ENCODE peak calls at places on chromosomes 6 and 20, in ten cellular contexts. S is NB4; Y is fibroblast of lung; H is stomach; F is BE2C; M is astrocyte of the spinal cord; P is HCT116; J is A549; T is effector memory CD4-positive, alpha-beta T cell; G is ascending aorta. E is an unnamed sample.

GRCh38 chr6:121520337-121521163 is 85.1 kb downstream of the GJA1 start:
- DNase-seq in S (no peak), Y (peak; percentile 98), H (no peak), F (no peak), M (peak; percentile 93), P (no peak), J (peak; percentile 3), T (no peak), G (peak; percentile 73), E (peak; percentile 68)

GRCh38 chr6:128062882-128063603 is 162.2 kb upstream of the THEMIS start:
- DNase-seq in S (no peak), Y (peak; percentile 50), H (no peak), F (no peak), M (no peak), P (no peak), J (no peak), T (no peak), G (no peak), E (no peak)

GRCh38 chr6:44732243-44732642 is 344.7 kb downstream of the CDC5L start:
- DNase-seq in S (no peak), Y (no peak), H (no peak), F (no peak), M (no peak), P (no peak), J (no peak), T (no peak), G (no peak), E (no peak)

GRCh38 chr6:89375427-89375868 is 22.9 kb upstream of the UBE2J1 start:
- DNase-seq in S (peak; percentile 92), Y (no peak), H (peak; percentile 71), F (peak; percentile 74), M (no peak), P (no peak), J (no peak), T (peak; percentile 60), G (no peak), E (no peak)

GRCh38 chr6:139378882-139379341 is 4.5 kb upstream of the CITED2 start:
- DNase-seq in S (peak; percentile 90), Y (peak; percentile 65), H (no peak), F (no peak), M (peak; percentile 29), P (no peak), J (peak; percentile 26), T (no peak), G (no peak), E (no peak)

GRCh38 chr6:19515939-19516338 is 321.2 kb upstream of the ID4 start:
- DNase-seq in S (no peak), Y (no peak), H (no peak), F (no peak), M (no peak), P (no peak), J (no peak), T (no peak), G (no peak), E (no peak)

GRCh38 chr6:148761532-148761951 is 14.7 kb downstream of the UST start:
- DNase-seq in S (no peak), Y (no peak), H (no peak), F (no peak), M (peak; percentile 64), P (no peak), J (no peak), T (peak; percentile 39), G (no peak), E (no peak)

GRCh38 chr6:4910060-4910746 is 93.6 kb downstream of the RPP40 start:
- DNase-seq in S (no peak), Y (peak; percentile 41), H (peak; percentile 69), F (no peak), M (peak; percentile 13), P (no peak), J (no peak), T (no peak), G (no peak), E (no peak)

GRCh38 chr6:33907227-33907626 is 103.4 kb upstream of the MLN start:
- DNase-seq in S (no peak), Y (no peak), H (no peak), F (no peak), M (no peak), P (no peak), J (no peak), T (no peak), G (no peak), E (no peak)

GRCh38 chr20:19855426-19855825 is 97.4 kb downstream of the RIN2 start:
- DNase-seq in S (no peak), Y (no peak), H (no peak), F (no peak), M (no peak), P (no peak), J (no peak), T (no peak), G (no peak), E (no peak)

GRCh38 chr20:2871111-2871465 is 2.2 kb upstream of the PTPRA start:
- DNase-seq in S (peak; percentile 34), Y (peak; percentile 10), H (no peak), F (no peak), M (peak; percentile 52), P (no peak), J (no peak), T (no peak), G (no peak), E (no peak)

GRCh38 chr20:2873010-2873746 is at the start of gene PTPRA:
- DNase-seq in S (peak; percentile 98), Y (peak; percentile 89), H (peak; percentile 93), F (peak; percentile 88), M (peak; percentile 90), P (peak; percentile 78), J (peak; percentile 93), T (peak; percentile 84), G (peak; percentile 94), E (peak; percentile 49)

GRCh38 chr20:2873747-2874041 is 413 bp downstream of the PTPRA start:
- DNase-seq in S (peak; percentile 79), Y (peak; percentile 47), H (peak; percentile 51), F (peak; percentile 60), M (peak; percentile 23), P (no peak), J (peak; percentile 35), T (peak; percentile 67), G (no peak), E (no peak)

GRCh38 chr20:2872304-2873009 is 824 bp upstream of the PTPRA start:
- DNase-seq in S (peak; percentile 88), Y (peak; percentile 51), H (peak; percentile 64), F (peak; percentile 44), M (peak; percentile 48), P (no peak), J (peak; percentile 55), T (peak; percentile 61), G (peak; percentile 77), E (no peak)

GRCh38 chr20:2871555-2872303 is 1.6 kb upstream of the PTPRA start:
- DNase-seq in S (peak; percentile 37), Y (no peak), H (no peak), F (no peak), M (peak; percentile 14), P (no peak), J (no peak), T (no peak), G (no peak), E (no peak)
- H3K4me3 ChIP-seq in S (no peak overlapping the region), Y (peak overlapping the region; percentile 88), H (peak overlapping the region; percentile 97), F (no peak overlapping the region), M (no peak overlapping the region), P (no peak overlapping the region), J (no peak overlapping the region), T (peak overlapping the region; percentile 58), G (peak overlapping the region; percentile 96), E (peak overlapping the region; percentile 55)

GRCh38 chr20:58518896-58519593 is 3.8 kb upstream of the APCDD1L start:
- DNase-seq in S (no peak), Y (no peak), H (no peak), F (no peak), M (no peak), P (no peak), J (no peak), T (no peak), G (no peak), E (no peak)
- H3K4me3 ChIP-seq in S (no peak overlapping the region), Y (no peak overlapping the region), H (no peak overlapping the region), F (no peak overlapping the region), M (no peak overlapping the region), P (no peak overlapping the region), J (no peak overlapping the region), T (no peak overlapping the region), G (no peak overlapping the region), E (no peak overlapping the region)

GRCh38 chr6:133955136-133955576 is 2.1 kb downstream of the TBPL1 start:
- DNase-seq in S (no peak), Y (no peak), H (no peak), F (no peak), M (no peak), P (no peak), J (no peak), T (no peak), G (no peak), E (no peak)
- H3K4me3 ChIP-seq in S (no peak overlapping the region), Y (peak overlapping the region; percentile 86), H (no peak overlapping the region), F (peak overlapping the region; percentile 89), M (peak overlapping the region; percentile 85), P (no peak overlapping the region), J (no peak overlapping the region), T (no peak overlapping the region), G (no peak overlapping the region), E (no peak overlapping the region)

GRCh38 chr20:49982072-49982345 is 771 bp upstream of the SNAI1 start:
- DNase-seq in S (peak; percentile 39), Y (no peak), H (no peak), F (no peak), M (no peak), P (no peak), J (no peak), T (no peak), G (no peak), E (no peak)
- H3K4me3 ChIP-seq in S (no peak overlapping the region), Y (no peak overlapping the region), H (peak overlapping the region; percentile 45), F (no peak overlapping the region), M (peak overlapping the region; percentile 12), P (peak overlapping the region; percentile 4), J (peak overlapping the region; percentile 69), T (peak overlapping the region; percentile 46), G (peak overlapping the region; percentile 80), E (no peak overlapping the region)

E was measured in AG09309.